ENCODE peak calls at places on chromosomes 4 and X, in nine cellular contexts. C is SJCRH30; M is SJSA1; F is aorta; P is WERI-Rb-1; W is pancreas; Z is H9; A is Peyer's patch; K is effector memory CD4-positive, alpha-beta T cell. G is an unnamed sample.

GRCh38 chr4:110620352-110621327 is 2.2 kb downstream of the PITX2 start:
- DNase-seq in C (peak; percentile 87), M (no peak), F (no peak), P (peak; percentile 85), W (no peak), Z (peak; percentile 89), A (no peak), K (no peak), G (peak; percentile 88)

GRCh38 chr4:122783301-122784215 is 43.1 kb upstream of the FGF2 start:
- DNase-seq in C (peak; percentile 87), M (peak; percentile 94), F (peak; percentile 76), P (no peak), W (peak; percentile 45), Z (peak; percentile 94), A (no peak), K (no peak), G (peak; percentile 76)

GRCh38 chrX:34559325-34559724 is 97.8 kb downstream of the TMEM47 start:
- DNase-seq in C (peak; percentile 42), M (no peak), F (no peak), P (peak; percentile 13), W (no peak), Z (peak; percentile 92), A (no peak), K (no peak), G (no peak)

GRCh38 chr4:83356899-83357661 is 22.4 kb upstream of the HPSE start:
- DNase-seq in C (no peak), M (peak; percentile 92), F (no peak), P (no peak), W (no peak), Z (no peak), A (no peak), K (no peak), G (peak; percentile 81)

GRCh38 chr4:76716020-76716419 is 181.9 kb downstream of the SOWAHB start:
- DNase-seq in C (no peak), M (no peak), F (no peak), P (no peak), W (no peak), Z (no peak), A (no peak), K (no peak), G (no peak)

GRCh38 chr4:76625316-76625715 is 190.3 kb downstream of the SHROOM3 start:
- DNase-seq in C (no peak), M (no peak), F (no peak), P (no peak), W (no peak), Z (no peak), A (no peak), K (no peak), G (no peak)

GRCh38 chr4:22573198-22573597 is 57.3 kb upstream of the ADGRA3 start:
- DNase-seq in C (peak; percentile 30), M (no peak), F (peak; percentile 81), P (no peak), W (peak; percentile 59), Z (no peak), A (no peak), K (no peak), G (no peak)

GRCh38 chrX:104432321-104432720 is 133.7 kb upstream of the IL1RAPL2 start:
- DNase-seq in C (no peak), M (no peak), F (no peak), P (no peak), W (no peak), Z (no peak), A (no peak), K (no peak), G (no peak)

GRCh38 chr4:153296424-153296823 is 48.1 kb upstream of the MND1 start:
- DNase-seq in C (no peak), M (no peak), F (no peak), P (no peak), W (no peak), Z (no peak), A (no peak), K (no peak), G (peak; percentile 75)

GRCh38 chrX:134074151-134074550 is 88.8 kb upstream of the GPC3 start:
- DNase-seq in C (no peak), M (no peak), F (no peak), P (no peak), W (no peak), Z (no peak), A (no peak), K (no peak), G (no peak)

GRCh38 chrX:40299028-40299479 is 201.3 kb upstream of the BCOR start:
- DNase-seq in C (no peak), M (no peak), F (no peak), P (peak; percentile 37), W (no peak), Z (peak; percentile 49), A (no peak), K (no peak), G (peak; percentile 52)

GRCh38 chr4:11259837-11260236 is 168.9 kb downstream of the HS3ST1 start:
- DNase-seq in C (no peak), M (no peak), F (no peak), P (no peak), W (no peak), Z (no peak), A (no peak), K (no peak), G (no peak)

GRCh38 chr4:186981161-186981560 is 257.5 kb upstream of the FAT1 start:
- DNase-seq in C (no peak), M (peak; percentile 65), F (no peak), P (no peak), W (no peak), Z (no peak), A (no peak), K (no peak), G (no peak)

GRCh38 chrX:113873056-113873455 is 710.8 kb upstream of the HTR2C start:
- DNase-seq in C (no peak), M (no peak), F (no peak), P (no peak), W (no peak), Z (no peak), A (no peak), K (no peak), G (no peak)

GRCh38 chrX:113868716-113869115 is 715.2 kb upstream of the HTR2C start:
- DNase-seq in C (no peak), M (no peak), F (no peak), P (no peak), W (no peak), Z (no peak), A (no peak), K (no peak), G (peak; percentile 35)

GRCh38 chrX:113868169-113868568 is 715.7 kb upstream of the HTR2C start:
- DNase-seq in C (no peak), M (no peak), F (no peak), P (no peak), W (no peak), Z (no peak), A (no peak), K (no peak), G (peak; percentile 34)
- H3K27me3 ChIP-seq in C (no peaks in the 10 kb centered on the region), M (no peaks in the 10 kb centered on the region), F (no peaks in the 10 kb centered on the region), P (peaks cover 28% of the 10 kb centered on the region), W (no peaks in the 10 kb centered on the region), Z (no peaks in the 10 kb centered on the region), A (no peaks in the 10 kb centered on the region), K (no peaks in the 10 kb centered on the region), G (no peaks in the 10 kb centered on the region)

DNA sequence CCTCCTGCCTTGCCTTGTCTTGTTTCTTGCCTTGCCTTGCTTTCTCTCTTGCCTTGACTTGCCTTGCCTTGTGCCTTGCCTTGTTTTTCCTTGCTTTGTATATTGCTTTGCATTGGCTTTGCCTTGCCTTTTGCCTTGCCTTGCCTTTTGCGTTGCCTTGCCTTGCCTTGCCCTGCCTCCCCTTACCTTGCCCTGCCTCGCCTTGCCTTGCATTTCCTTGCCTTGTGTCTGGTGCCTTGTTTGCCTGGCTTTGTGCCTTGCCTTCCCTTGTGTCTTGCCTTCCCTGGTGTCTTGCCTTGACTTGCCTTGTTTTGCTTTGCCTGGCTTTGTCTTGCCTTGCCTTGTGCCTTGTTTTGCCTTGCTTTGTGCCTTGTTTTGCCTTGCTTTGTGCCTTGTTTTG is 89.7 kb downstream of the TAB3 start:
- DNase-seq in C (no peak), M (no peak), F (no peak), P (no peak), W (no peak), Z (no peak), A (no peak), K (no peak), G (no peak)
- H3K9me3 ChIP-seq in C (no peaks in the 10 kb centered on the region), M (no peaks in the 10 kb centered on the region), F (peaks cover 50% of the 10 kb centered on the region), P (no peaks in the 10 kb centered on the region), W (no peaks in the 10 kb centered on the region), Z (peaks cover 16% of the 10 kb centered on the region), A (no peaks in the 10 kb centered on the region), K (no peaks in the 10 kb centered on the region), G (peaks cover 67% of the 10 kb centered on the region)

DNA sequence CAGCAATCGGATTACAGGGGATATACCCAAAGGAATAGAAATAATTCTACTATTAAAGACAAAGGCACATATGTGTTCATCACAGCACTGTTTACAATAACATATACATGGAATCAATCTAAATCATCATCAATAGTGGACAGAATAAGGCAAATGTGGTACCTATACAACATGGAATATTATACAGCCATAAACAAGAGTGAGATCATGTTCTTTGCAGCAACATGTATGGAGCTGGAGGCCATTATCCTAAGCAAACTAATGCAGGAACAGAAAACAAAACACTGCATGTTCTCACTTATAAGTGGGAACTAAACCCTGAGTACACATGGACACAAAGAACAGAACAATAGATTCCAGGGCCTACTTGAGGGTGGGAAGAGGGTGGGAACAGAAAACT is 163.2 kb downstream of the CFAP299 start:
- DNase-seq in C (no peak), M (no peak), F (no peak), P (no peak), W (no peak), Z (no peak), A (no peak), K (no peak), G (no peak)
- H3K27ac ChIP-seq in C (no peak overlapping the region), M (no peak overlapping the region), F (no peak overlapping the region), P (no peak overlapping the region), W (no peak overlapping the region), Z (no peak overlapping the region), A (no peak overlapping the region), K (no peak overlapping the region), G (no peak overlapping the region)

GRCh38 chrX:17030092-17030491 is 83.6 kb downstream of the REPS2 start:
- DNase-seq in C (peak; percentile 67), M (no peak), F (no peak), P (no peak), W (no peak), Z (no peak), A (no peak), K (no peak), G (no peak)

GRCh38 chrX:17033225-17033624 is 86.8 kb downstream of the REPS2 start:
- DNase-seq in C (no peak), M (no peak), F (no peak), P (no peak), W (no peak), Z (no peak), A (no peak), K (no peak), G (no peak)

GRCh38 chrX:17030580-17031285 is 84.3 kb downstream of the REPS2 start:
- DNase-seq in C (no peak), M (no peak), F (no peak), P (no peak), W (no peak), Z (no peak), A (no peak), K (no peak), G (no peak)

GRCh38 chrX:17031827-17032226 is 85.4 kb downstream of the REPS2 start:
- DNase-seq in C (no peak), M (no peak), F (no peak), P (no peak), W (no peak), Z (no peak), A (no peak), K (no peak), G (no peak)

DNA sequence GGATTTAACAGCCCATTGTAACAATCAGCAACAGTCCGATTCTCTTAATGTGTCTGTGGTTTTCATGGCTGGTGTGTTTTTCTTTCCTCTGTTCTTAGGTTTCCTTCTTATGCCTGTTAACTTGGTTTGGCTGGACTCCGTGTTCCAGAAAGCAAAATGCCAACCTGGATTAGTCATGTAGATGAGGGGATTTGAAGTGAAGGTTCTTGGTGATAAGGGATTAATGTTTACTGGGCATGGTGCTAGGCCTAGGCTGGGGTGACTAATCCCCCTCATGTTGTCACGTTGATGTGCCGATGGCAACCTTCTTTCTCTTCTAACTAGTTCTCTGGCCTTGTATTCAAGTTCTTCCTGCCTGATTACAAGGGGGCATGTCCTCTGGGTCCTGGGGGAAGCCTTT is 85.9 kb downstream of the REPS2 start:
- DNase-seq in C (peak; percentile 31), M (no peak), F (peak; percentile 50), P (peak; percentile 10), W (peak; percentile 31), Z (no peak), A (no peak), K (no peak), G (no peak)
- H3K27me3 ChIP-seq in C (no peaks in the 10 kb centered on the region), M (no peaks in the 10 kb centered on the region), F (no peaks in the 10 kb centered on the region), P (peaks cover 4% of the 10 kb centered on the region), W (no peaks in the 10 kb centered on the region), Z (no peaks in the 10 kb centered on the region), A (no peaks in the 10 kb centered on the region), K (no peaks in the 10 kb centered on the region), G (peaks cover 29% of the 10 kb centered on the region)